ENCODE peak calls at places on chromosomes 11 and 22, in five cellular contexts. M, P, F, N and X are unnamed samples.
A peak's percentile ranks its signal among the peaks of the same experiment; 100 is the strongest.

GRCh38 chr11:1209371-1210057 is 13.4 kb upstream of the MUC5B start:
- DNase-seq in N (no peak), P (no peak), F (no peak), M (no peak), X (no peak)

GRCh38 chr11:117570701-117571100 is 226.3 kb downstream of the DSCAML1 start:
- DNase-seq in M (no peak), F (no peak), N (no peak), P (no peak), X (no peak)

GRCh38 chr22:20206709-20207215 is 55.9 kb upstream of the CCDC188 start:
- DNase-seq in F (no peak), N (peak; percentile 48), P (no peak), M (peak; percentile 17), X (no peak)

GRCh38 chr11:45180158-45180887 is 33.9 kb downstream of the PRDM11 start:
- DNase-seq in P (no peak), M (peak; percentile 60), N (peak; percentile 84), F (peak; percentile 16), X (no peak)

GRCh38 chr22:25564979-25565677 is 653 bp downstream of the GRK3 start:
- DNase-seq in P (no peak), M (peak; percentile 20), F (no peak), N (no peak), X (peak; percentile 17)

GRCh38 chr22:42758929-42759629 is 38.4 kb upstream of the A4GALT start:
- DNase-seq in P (peak; percentile 62), N (no peak), M (peak; percentile 64), F (no peak), X (no peak)

GRCh38 chr11:1728931-1729691 is 21.3 kb downstream of the IFITM10 start:
- DNase-seq in P (no peak), M (no peak), N (no peak), F (no peak), X (no peak)

GRCh38 chr11:643849-644738 is 7.0 kb downstream of the DRD4 start:
- DNase-seq in M (no peak), P (no peak), N (no peak), F (no peak), X (no peak)

GRCh38 chr11:7665473-7666291 is 7.6 kb downstream of the CYB5R2 start:
- DNase-seq in P (peak; percentile 52), N (peak; percentile 98), F (peak; percentile 67), M (peak; percentile 85), X (peak; percentile 64)

DNA sequence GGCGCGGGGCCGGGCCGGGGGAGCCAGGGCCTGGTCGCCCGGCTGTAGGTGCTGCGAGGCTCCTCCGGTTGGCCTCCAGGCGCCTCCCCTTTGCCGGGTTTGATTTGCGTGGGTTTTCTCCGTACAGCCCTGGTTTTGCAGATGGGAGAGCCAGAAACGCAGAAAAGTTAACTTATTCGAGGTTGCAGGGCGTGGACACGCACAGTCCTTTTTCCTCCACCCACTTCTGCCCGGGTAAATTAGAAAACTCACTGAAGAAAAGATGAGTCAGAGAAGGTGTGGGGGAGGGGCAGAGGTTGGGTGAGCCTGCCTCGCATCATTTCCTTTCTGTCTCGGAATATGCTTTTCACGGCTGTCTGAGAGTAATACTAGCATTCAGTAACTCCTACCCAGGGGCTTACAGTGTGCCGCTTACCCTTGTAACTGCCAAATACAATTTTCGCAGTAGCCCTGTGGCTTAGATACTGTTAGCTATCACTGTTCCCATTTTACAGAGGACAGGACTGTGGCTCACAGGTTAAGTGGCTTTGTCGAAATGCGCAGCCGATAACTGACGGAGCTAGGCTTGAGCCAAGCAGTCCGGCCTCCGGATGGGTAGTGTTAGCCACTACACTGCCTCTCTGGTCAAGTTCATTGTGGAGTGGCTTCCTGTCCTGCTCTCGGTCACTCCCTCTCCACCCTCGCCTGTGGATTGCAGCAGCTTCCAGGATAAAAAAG is 811 bp downstream of the FADD start:
- DNase-seq in M (peak; percentile 56), F (peak; percentile 19), P (peak; percentile 75), N (peak; percentile 62), X (no peak)
- TF ChIP-seq POLR2A in M (no peak), F (no peak), P (no peak), N (no peak), X (no peak)

GRCh38 chr11:57331720-57332119 is 4.0 kb downstream of the SSRP1 start:
- DNase-seq in N (no peak), M (no peak), F (no peak), P (no peak), X (no peak)

GRCh38 chr11:57330029-57330428 is 5.3 kb upstream of the TNKS1BP1 start:
- DNase-seq in F (no peak), P (no peak), N (no peak), M (no peak), X (no peak)

GRCh38 chr11:57335343-57336110 is at the start of gene SSRP1:
- DNase-seq in F (peak; percentile 72), M (peak; percentile 91), P (peak; percentile 67), N (peak; percentile 88), X (peak; percentile 85)

GRCh38 chr11:57335023-57335342 is 709 bp downstream of the SSRP1 start:
- DNase-seq in N (no peak), M (no peak), P (no peak), F (no peak), X (no peak)

DNA sequence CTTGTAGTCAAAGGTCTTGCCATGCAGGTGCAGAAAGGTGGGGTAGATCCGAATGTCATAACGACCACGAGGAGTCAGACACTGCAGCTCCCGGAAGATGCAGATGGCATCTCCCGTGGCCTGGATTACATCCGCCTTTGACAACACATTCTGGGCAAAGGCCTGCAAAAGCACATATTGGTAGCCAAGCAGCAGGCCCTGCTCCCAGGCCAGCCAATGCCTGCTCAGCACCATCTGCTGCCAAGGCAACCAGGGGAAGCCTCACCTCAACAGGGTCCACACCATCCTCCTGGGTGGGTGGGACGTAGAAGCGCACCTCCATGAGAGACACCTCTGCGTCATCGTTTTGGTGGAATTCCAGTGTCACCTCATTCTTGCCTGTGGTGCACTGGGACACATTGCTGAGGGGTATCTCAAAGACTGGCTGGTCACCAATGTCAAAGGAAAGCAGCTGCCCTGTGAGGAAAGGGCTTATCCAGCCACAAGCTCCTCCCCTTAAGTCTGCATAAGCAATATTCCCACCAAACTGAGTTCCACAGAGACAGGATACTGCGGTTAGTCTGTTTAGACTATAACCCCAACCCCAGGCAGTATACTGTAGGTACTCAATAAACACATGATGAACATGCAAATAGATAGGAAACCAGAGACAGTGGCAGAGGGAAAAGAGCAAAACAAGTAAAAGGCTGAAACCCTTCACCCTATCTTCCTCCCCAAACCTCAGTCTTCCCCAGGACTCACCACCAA is 2.8 kb downstream of the SSRP1 start:
- DNase-seq in F (no peak), P (no peak), N (no peak), M (no peak), X (no peak)
- TF ChIP-seq POLR2A in F (no peak), P (no peak), N (no peak), M (no peak), X (no peak)

GRCh38 chr11:63888170-63889086 is 28.5 kb downstream of the RCOR2 start:
- DNase-seq in N (no peak), M (peak; percentile 32), F (no peak), P (peak; percentile 29), X (peak; percentile 54)
- TF ChIP-seq POLR2A in N (no peak), M (no peak), F (no peak), P (no peak), X (no peak)

DNA sequence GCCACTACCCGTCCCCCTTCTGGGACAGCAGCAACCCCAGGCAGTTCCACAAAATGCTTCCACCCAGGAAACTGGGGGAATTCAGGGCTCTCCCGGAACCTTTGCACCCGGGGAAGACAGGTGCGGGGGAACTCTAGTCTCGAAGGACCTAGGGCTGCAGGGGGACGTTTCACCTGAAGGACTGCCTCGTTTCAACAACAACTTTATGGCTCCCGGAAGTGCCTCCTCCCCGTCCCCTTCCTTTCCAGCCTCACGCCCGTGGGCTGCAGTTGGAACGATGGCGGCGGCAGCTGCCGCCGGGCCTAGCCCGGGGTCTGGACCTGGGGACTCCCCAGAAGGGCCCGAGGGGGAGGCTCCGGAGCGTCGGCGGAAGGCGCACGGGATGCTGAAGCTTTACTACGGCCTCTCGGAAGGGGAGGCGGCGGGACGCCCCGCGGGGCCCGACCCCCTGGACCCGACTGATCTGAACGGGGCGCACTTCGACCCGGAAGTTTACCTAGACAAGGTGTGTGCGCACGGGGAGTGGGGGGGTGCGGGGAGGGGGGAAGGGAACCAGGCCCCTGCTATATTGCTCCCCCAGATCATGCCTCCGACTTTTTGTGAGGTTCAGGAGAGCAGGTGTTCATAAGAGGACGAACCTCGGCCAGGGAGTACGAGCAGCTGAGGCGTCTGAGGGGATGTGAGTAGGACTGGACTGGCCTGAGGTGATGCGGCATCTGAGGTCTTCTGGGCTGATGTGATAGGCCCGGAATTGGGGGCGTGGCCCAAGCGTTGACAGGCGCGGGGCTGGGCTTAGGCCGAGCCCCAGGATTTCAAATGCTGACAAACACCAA is at the start of gene VPS51:
- DNase-seq in M (peak; percentile 94), N (peak; percentile 97), P (peak; percentile 83), F (peak; percentile 88), X (peak; percentile 86)
- TF ChIP-seq POLR2A in M (peak; percentile 67), N (peak; percentile 95), P (no peak), F (peak; percentile 94), X (no peak)

GRCh38 chr11:34809191-34810106 is 106.7 kb downstream of the APIP start:
- DNase-seq in P (no peak), M (no peak), F (no peak), N (no peak), X (no peak)
- TF ChIP-seq POLR2A in P (no peak), M (no peak), F (no peak), N (no peak), X (no peak)

GRCh38 chr11:122100222-122101080 is 15.6 kb downstream of the BLID start:
- DNase-seq in N (no peak), F (no peak), M (no peak), P (peak; percentile 66), X (peak; percentile 93)
- TF ChIP-seq POLR2A in N (no peak), F (no peak), M (no peak), P (no peak), X (no peak)

GRCh38 chr22:28910575-28911278 is 27.4 kb downstream of the ZNRF3 start:
- DNase-seq in P (no peak), M (no peak), N (no peak), F (no peak), X (no peak)

GRCh38 chr22:28911777-28912669 is 28.7 kb downstream of the ZNRF3 start:
- DNase-seq in M (peak; percentile 71), N (no peak), F (no peak), P (no peak), X (no peak)

GRCh38 chr22:28911279-28911640 is 27.9 kb downstream of the ZNRF3 start:
- DNase-seq in N (no peak), M (no peak), P (no peak), F (no peak), X (no peak)

GRCh38 chr22:28907311-28908008 is 24.1 kb downstream of the ZNRF3 start:
- DNase-seq in M (no peak), P (no peak), N (no peak), F (no peak), X (no peak)

GRCh38 chr22:28909375-28909774 is 26.0 kb downstream of the ZNRF3 start:
- DNase-seq in F (no peak), P (no peak), N (no peak), M (no peak), X (peak; percentile 49)
- TF ChIP-seq POLR2A in F (no peak), P (no peak), N (no peak), M (no peak), X (no peak)